ENCODE peak calls at places on chromosomes 7 and 10, in nine cellular contexts. One of them, this sample, is unnamed. For H3K4me1, the result is how much of the 10 kb centered on the place peaks cover.

GRCh38 chr7:92699560-92699959 is 109.4 kb upstream of the FAM133B start:
- DNase-seq in spleen: no peak
- DNase-seq in stomach: no peak
- DNase-seq in left ventricle myocardium inferior: no peak
- DNase-seq in tibial artery: no peak
- DNase-seq in Panc1: no peak
- DNase-seq in psoas muscle: no peak
- DNase-seq in cardiac muscle cell: no peak
- DNase-seq in mucosa of descending colon: no peak
- DNase-seq in this sample: no peak

GRCh38 chr10:130459851-130460490 is 323.8 kb downstream of the GLRX3 start:
- DNase-seq in spleen: no peak
- DNase-seq in stomach: no peak
- DNase-seq in left ventricle myocardium inferior: no peak
- DNase-seq in tibial artery: no peak
- DNase-seq in Panc1: no peak
- DNase-seq in psoas muscle: no peak
- DNase-seq in cardiac muscle cell: no peak
- DNase-seq in mucosa of descending colon: no peak
- DNase-seq in this sample: no peak

GRCh38 chr10:122323941-122324675 is 50.4 kb upstream of the PLEKHA1 start:
- DNase-seq in spleen: no peak
- DNase-seq in stomach: no peak
- DNase-seq in left ventricle myocardium inferior: no peak
- DNase-seq in tibial artery: no peak
- DNase-seq in Panc1: no peak
- DNase-seq in psoas muscle: no peak
- DNase-seq in cardiac muscle cell: peak
- DNase-seq in mucosa of descending colon: no peak
- DNase-seq in this sample: no peak

GRCh38 chr10:29883231-29883630 is 176.2 kb downstream of the JCAD start:
- DNase-seq in spleen: no peak
- DNase-seq in stomach: no peak
- DNase-seq in left ventricle myocardium inferior: no peak
- DNase-seq in tibial artery: no peak
- DNase-seq in Panc1: no peak
- DNase-seq in psoas muscle: no peak
- DNase-seq in cardiac muscle cell: no peak
- DNase-seq in mucosa of descending colon: no peak
- DNase-seq in this sample: no peak

GRCh38 chr7:14748461-14748860 is 154.1 kb downstream of the DGKB start:
- DNase-seq in spleen: no peak
- DNase-seq in stomach: no peak
- DNase-seq in left ventricle myocardium inferior: no peak
- DNase-seq in tibial artery: no peak
- DNase-seq in Panc1: no peak
- DNase-seq in psoas muscle: no peak
- DNase-seq in cardiac muscle cell: peak
- DNase-seq in mucosa of descending colon: no peak
- DNase-seq in this sample: no peak

GRCh38 chr10:16950686-16951681 is 133.8 kb upstream of the RSU1 start:
- DNase-seq in spleen: no peak
- DNase-seq in stomach: no peak
- DNase-seq in left ventricle myocardium inferior: no peak
- DNase-seq in tibial artery: no peak
- DNase-seq in Panc1: no peak
- DNase-seq in psoas muscle: no peak
- DNase-seq in cardiac muscle cell: peak
- DNase-seq in mucosa of descending colon: no peak
- DNase-seq in this sample: no peak

GRCh38 chr7:42080831-42081230 is 156.2 kb downstream of the GLI3 start:
- DNase-seq in spleen: no peak
- DNase-seq in stomach: no peak
- DNase-seq in left ventricle myocardium inferior: no peak
- DNase-seq in tibial artery: no peak
- DNase-seq in Panc1: no peak
- DNase-seq in psoas muscle: no peak
- DNase-seq in cardiac muscle cell: no peak
- DNase-seq in mucosa of descending colon: no peak
- DNase-seq in this sample: no peak

GRCh38 chr10:110681023-110681681 is 37.0 kb downstream of the RBM20 start:
- DNase-seq in spleen: no peak
- DNase-seq in stomach: peak
- DNase-seq in left ventricle myocardium inferior: peak
- DNase-seq in tibial artery: no peak
- DNase-seq in Panc1: no peak
- DNase-seq in psoas muscle: no peak
- DNase-seq in cardiac muscle cell: peak
- DNase-seq in mucosa of descending colon: no peak
- DNase-seq in this sample: peak

GRCh38 chr7:35735396-35735795 is 40.5 kb upstream of the HERPUD2 start:
- DNase-seq in spleen: no peak
- DNase-seq in stomach: no peak
- DNase-seq in left ventricle myocardium inferior: no peak
- DNase-seq in tibial artery: no peak
- DNase-seq in Panc1: no peak
- DNase-seq in psoas muscle: no peak
- DNase-seq in cardiac muscle cell: no peak
- DNase-seq in mucosa of descending colon: no peak
- DNase-seq in this sample: no peak

GRCh38 chr7:35731349-35731748 is 36.4 kb upstream of the HERPUD2 start:
- DNase-seq in spleen: no peak
- DNase-seq in stomach: no peak
- DNase-seq in left ventricle myocardium inferior: no peak
- DNase-seq in tibial artery: no peak
- DNase-seq in Panc1: no peak
- DNase-seq in psoas muscle: no peak
- DNase-seq in cardiac muscle cell: no peak
- DNase-seq in mucosa of descending colon: no peak
- DNase-seq in this sample: no peak

GRCh38 chr7:35736725-35737124 is 41.8 kb upstream of the HERPUD2 start:
- DNase-seq in spleen: no peak
- DNase-seq in stomach: no peak
- DNase-seq in left ventricle myocardium inferior: no peak
- DNase-seq in tibial artery: no peak
- DNase-seq in Panc1: no peak
- DNase-seq in psoas muscle: no peak
- DNase-seq in cardiac muscle cell: peak
- DNase-seq in mucosa of descending colon: no peak
- DNase-seq in this sample: no peak

GRCh38 chr7:35729966-35730345 is 35.0 kb upstream of the HERPUD2 start:
- DNase-seq in spleen: no peak
- DNase-seq in stomach: no peak
- DNase-seq in left ventricle myocardium inferior: no peak
- DNase-seq in tibial artery: no peak
- DNase-seq in Panc1: no peak
- DNase-seq in psoas muscle: no peak
- DNase-seq in cardiac muscle cell: no peak
- DNase-seq in mucosa of descending colon: no peak
- DNase-seq in this sample: no peak

GRCh38 chr7:35734001-35734483 is 39.1 kb upstream of the HERPUD2 start:
- DNase-seq in spleen: no peak
- DNase-seq in stomach: no peak
- DNase-seq in left ventricle myocardium inferior: no peak
- DNase-seq in tibial artery: no peak
- DNase-seq in Panc1: no peak
- DNase-seq in psoas muscle: no peak
- DNase-seq in cardiac muscle cell: no peak
- DNase-seq in mucosa of descending colon: no peak
- DNase-seq in this sample: no peak
- H3K4me1 ChIP-seq in spleen: under half
- H3K4me1 ChIP-seq in stomach: under half
- H3K4me1 ChIP-seq in left ventricle myocardium inferior: under half
- H3K4me1 ChIP-seq in tibial artery: under half
- H3K4me1 ChIP-seq in Panc1: under half
- H3K4me1 ChIP-seq in psoas muscle: under half
- H3K4me1 ChIP-seq in cardiac muscle cell: under half
- H3K4me1 ChIP-seq in mucosa of descending colon: under half
- H3K4me1 ChIP-seq in this sample: under half

GRCh38 chr7:2138146-2138765 is 94.5 kb downstream of the MAD1L1 start:
- DNase-seq in spleen: peak
- DNase-seq in stomach: no peak
- DNase-seq in left ventricle myocardium inferior: no peak
- DNase-seq in tibial artery: no peak
- DNase-seq in Panc1: no peak
- DNase-seq in psoas muscle: no peak
- DNase-seq in cardiac muscle cell: no peak
- DNase-seq in mucosa of descending colon: peak
- DNase-seq in this sample: no peak
- H3K4me3 ChIP-seq in spleen: peak
- H3K4me3 ChIP-seq in stomach: no peak
- H3K4me3 ChIP-seq in left ventricle myocardium inferior: no peak
- H3K4me3 ChIP-seq in tibial artery: no peak
- H3K4me3 ChIP-seq in Panc1: no peak
- H3K4me3 ChIP-seq in psoas muscle: no peak
- H3K4me3 ChIP-seq in cardiac muscle cell: no peak
- H3K4me3 ChIP-seq in mucosa of descending colon: no peak
- H3K4me3 ChIP-seq in this sample: no peak

GRCh38 chr10:11447571-11447970 is 163.9 kb downstream of the USP6NL start:
- DNase-seq in spleen: no peak
- DNase-seq in stomach: peak
- DNase-seq in left ventricle myocardium inferior: no peak
- DNase-seq in tibial artery: no peak
- DNase-seq in Panc1: no peak
- DNase-seq in psoas muscle: no peak
- DNase-seq in cardiac muscle cell: no peak
- DNase-seq in mucosa of descending colon: no peak
- DNase-seq in this sample: no peak

GRCh38 chr10:11449761-11450160 is 161.7 kb downstream of the USP6NL start:
- DNase-seq in spleen: no peak
- DNase-seq in stomach: no peak
- DNase-seq in left ventricle myocardium inferior: no peak
- DNase-seq in tibial artery: no peak
- DNase-seq in Panc1: no peak
- DNase-seq in psoas muscle: no peak
- DNase-seq in cardiac muscle cell: no peak
- DNase-seq in mucosa of descending colon: no peak
- DNase-seq in this sample: no peak

GRCh38 chr10:11448190-11448544 is 163.3 kb downstream of the USP6NL start:
- DNase-seq in spleen: no peak
- DNase-seq in stomach: no peak
- DNase-seq in left ventricle myocardium inferior: no peak
- DNase-seq in tibial artery: no peak
- DNase-seq in Panc1: no peak
- DNase-seq in psoas muscle: no peak
- DNase-seq in cardiac muscle cell: no peak
- DNase-seq in mucosa of descending colon: no peak
- DNase-seq in this sample: no peak

GRCh38 chr10:11450427-11450826 is 161.0 kb downstream of the USP6NL start:
- DNase-seq in spleen: no peak
- DNase-seq in stomach: no peak
- DNase-seq in left ventricle myocardium inferior: no peak
- DNase-seq in tibial artery: no peak
- DNase-seq in Panc1: no peak
- DNase-seq in psoas muscle: no peak
- DNase-seq in cardiac muscle cell: no peak
- DNase-seq in mucosa of descending colon: no peak
- DNase-seq in this sample: no peak

DNA sequence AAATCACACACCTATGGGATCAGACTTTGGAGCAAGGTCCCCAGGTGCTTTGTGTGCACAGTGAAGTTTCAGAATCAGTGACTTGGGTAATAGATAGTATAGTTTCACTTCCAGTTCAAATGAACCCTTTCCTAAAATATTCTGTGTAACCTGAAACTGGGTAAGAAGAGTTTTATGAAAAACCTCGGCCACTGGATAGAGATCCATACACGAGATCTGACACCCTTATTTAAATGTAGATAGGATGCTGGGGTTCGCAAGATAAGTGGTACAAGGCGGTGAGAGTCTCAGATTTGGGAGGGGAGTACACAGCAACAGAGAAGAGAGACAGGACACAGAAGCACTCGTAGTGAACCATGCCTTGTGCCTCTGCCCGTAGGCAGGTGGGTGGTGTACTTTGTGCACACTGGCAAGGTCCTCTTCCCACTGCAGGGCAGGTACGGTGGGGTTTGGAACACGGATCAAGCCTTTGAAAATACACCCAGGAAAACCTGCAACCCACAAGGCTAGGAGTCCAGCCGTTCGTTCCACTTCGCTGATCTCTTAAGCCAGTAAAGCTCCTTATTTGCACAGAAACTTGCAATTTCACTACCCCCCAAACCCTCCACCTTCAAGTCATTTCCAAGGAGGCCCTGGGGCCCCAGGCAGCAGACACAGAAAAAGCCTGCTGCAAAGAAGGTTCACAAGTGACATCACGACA is 162.8 kb downstream of the USP6NL start:
- DNase-seq in spleen: no peak
- DNase-seq in stomach: no peak
- DNase-seq in left ventricle myocardium inferior: no peak
- DNase-seq in tibial artery: no peak
- DNase-seq in Panc1: no peak
- DNase-seq in psoas muscle: no peak
- DNase-seq in cardiac muscle cell: no peak
- DNase-seq in mucosa of descending colon: no peak
- DNase-seq in this sample: no peak
- H3K4me1 ChIP-seq in spleen: under half
- H3K4me1 ChIP-seq in stomach: under half
- H3K4me1 ChIP-seq in left ventricle myocardium inferior: under half
- H3K4me1 ChIP-seq in tibial artery: under half
- H3K4me1 ChIP-seq in Panc1: under half
- H3K4me1 ChIP-seq in psoas muscle: under half
- H3K4me1 ChIP-seq in cardiac muscle cell: under half
- H3K4me1 ChIP-seq in mucosa of descending colon: under half
- H3K4me1 ChIP-seq in this sample: under half

GRCh38 chr10:80265740-80266512 is 23.5 kb downstream of the MAT1A start:
- DNase-seq in spleen: no peak
- DNase-seq in stomach: no peak
- DNase-seq in left ventricle myocardium inferior: no peak
- DNase-seq in tibial artery: no peak
- DNase-seq in Panc1: no peak
- DNase-seq in psoas muscle: no peak
- DNase-seq in cardiac muscle cell: no peak
- DNase-seq in mucosa of descending colon: no peak
- DNase-seq in this sample: peak

GRCh38 chr10:80261316-80262030 is 28.0 kb downstream of the MAT1A start:
- DNase-seq in spleen: no peak
- DNase-seq in stomach: no peak
- DNase-seq in left ventricle myocardium inferior: no peak
- DNase-seq in tibial artery: no peak
- DNase-seq in Panc1: no peak
- DNase-seq in psoas muscle: no peak
- DNase-seq in cardiac muscle cell: no peak
- DNase-seq in mucosa of descending colon: no peak
- DNase-seq in this sample: no peak

GRCh38 chr10:80264081-80265056 is 25.1 kb downstream of the MAT1A start:
- DNase-seq in spleen: no peak
- DNase-seq in stomach: no peak
- DNase-seq in left ventricle myocardium inferior: no peak
- DNase-seq in tibial artery: no peak
- DNase-seq in Panc1: no peak
- DNase-seq in psoas muscle: no peak
- DNase-seq in cardiac muscle cell: no peak
- DNase-seq in mucosa of descending colon: no peak
- DNase-seq in this sample: no peak

GRCh38 chr10:80259405-80259871 is 30.0 kb downstream of the MAT1A start:
- DNase-seq in spleen: no peak
- DNase-seq in stomach: no peak
- DNase-seq in left ventricle myocardium inferior: no peak
- DNase-seq in tibial artery: no peak
- DNase-seq in Panc1: no peak
- DNase-seq in psoas muscle: no peak
- DNase-seq in cardiac muscle cell: peak
- DNase-seq in mucosa of descending colon: no peak
- DNase-seq in this sample: no peak

DNA sequence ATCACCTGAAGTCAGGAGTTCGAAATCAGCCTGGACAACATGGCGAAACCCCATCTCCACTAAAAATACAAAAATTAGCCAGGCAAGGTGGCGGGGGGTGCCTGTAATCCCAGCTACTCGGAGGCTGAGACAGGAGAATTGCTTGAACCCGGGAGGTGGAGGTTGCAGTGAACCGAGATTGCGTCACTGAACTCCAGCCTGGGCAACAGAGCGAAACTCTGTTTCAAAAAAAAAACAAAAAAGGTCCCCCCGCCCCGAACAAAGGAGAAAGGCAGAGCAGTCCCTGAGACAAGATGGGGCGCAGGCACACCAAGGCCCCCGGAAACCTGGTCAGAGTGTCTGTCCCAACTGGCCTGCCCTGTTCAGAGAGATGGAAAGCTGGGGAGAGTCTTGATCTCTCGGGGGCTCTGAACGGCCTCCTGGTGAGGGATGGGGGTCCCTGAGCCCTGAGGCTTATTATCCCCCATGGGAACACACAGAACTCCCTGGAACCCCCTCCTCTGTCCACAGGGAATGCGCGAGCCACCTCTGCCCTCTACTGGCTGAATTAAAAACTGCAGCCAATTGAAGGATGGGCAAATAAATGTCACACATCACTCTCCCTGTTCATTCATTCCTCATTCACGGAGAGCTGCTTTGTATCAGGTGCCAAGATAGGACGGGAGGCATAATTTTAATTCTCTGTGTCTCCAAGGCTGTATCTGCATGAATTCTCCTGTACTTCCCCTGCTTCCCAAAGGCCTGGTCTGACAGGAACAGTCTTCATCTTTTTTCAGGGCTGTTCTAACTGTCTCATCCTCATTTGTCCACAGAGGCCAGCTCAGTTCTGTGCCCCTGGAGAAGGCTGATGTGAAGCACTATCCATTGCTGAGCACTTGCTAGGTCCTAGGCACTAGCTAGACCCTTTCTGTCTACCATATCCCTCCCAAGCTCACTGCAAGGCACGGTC is 28.9 kb downstream of the MAT1A start:
- DNase-seq in spleen: peak
- DNase-seq in stomach: no peak
- DNase-seq in left ventricle myocardium inferior: no peak
- DNase-seq in tibial artery: no peak
- DNase-seq in Panc1: peak
- DNase-seq in psoas muscle: no peak
- DNase-seq in cardiac muscle cell: peak
- DNase-seq in mucosa of descending colon: no peak
- DNase-seq in this sample: peak
- H3K4me3 ChIP-seq in spleen: no peak
- H3K4me3 ChIP-seq in stomach: no peak
- H3K4me3 ChIP-seq in left ventricle myocardium inferior: no peak
- H3K4me3 ChIP-seq in tibial artery: no peak
- H3K4me3 ChIP-seq in Panc1: no peak
- H3K4me3 ChIP-seq in psoas muscle: no peak
- H3K4me3 ChIP-seq in cardiac muscle cell: no peak
- H3K4me3 ChIP-seq in mucosa of descending colon: no peak
- H3K4me3 ChIP-seq in this sample: no peak